ENCODE peak calls at places on chromosomes 16 and 17, in five cellular contexts. One of them, this sample, is unnamed.

GRCh38 chr16:84507011-84507982 is 2.8 kb upstream of the MEAK7 start:
- DNase-seq in activated naive CD8-positive, alpha-beta T cell treated with anti-CD3 and anti-CD28 coated beads, Interleukin-2, amount 50 U/mL, for 24 hours: no peak
- DNase-seq in SW 1271: no peak
- DNase-seq in thoracic aorta: no peak
- DNase-seq in HFFc6: no peak
- DNase-seq in this sample: peak; percentile 31

GRCh38 chr17:64250211-64250835 is 12.7 kb downstream of the TEX2 start:
- DNase-seq in activated naive CD8-positive, alpha-beta T cell treated with anti-CD3 and anti-CD28 coated beads, Interleukin-2, amount 50 U/mL, for 24 hours: no peak
- DNase-seq in SW 1271: no peak
- DNase-seq in thoracic aorta: no peak
- DNase-seq in HFFc6: no peak
- DNase-seq in this sample: no peak

GRCh38 chr17:73639322-73639721 is 4.9 kb downstream of the SDK2 start:
- DNase-seq in activated naive CD8-positive, alpha-beta T cell treated with anti-CD3 and anti-CD28 coated beads, Interleukin-2, amount 50 U/mL, for 24 hours: no peak
- DNase-seq in SW 1271: no peak
- DNase-seq in thoracic aorta: peak; percentile 23
- DNase-seq in HFFc6: no peak
- DNase-seq in this sample: no peak

GRCh38 chr17:33464669-33465275 is 171.7 kb upstream of the ASIC2 start:
- DNase-seq in activated naive CD8-positive, alpha-beta T cell treated with anti-CD3 and anti-CD28 coated beads, Interleukin-2, amount 50 U/mL, for 24 hours: no peak
- DNase-seq in SW 1271: no peak
- DNase-seq in thoracic aorta: no peak
- DNase-seq in HFFc6: no peak
- DNase-seq in this sample: no peak

GRCh38 chr17:2094891-2095535 is 40.1 kb downstream of the HIC1 start:
- DNase-seq in activated naive CD8-positive, alpha-beta T cell treated with anti-CD3 and anti-CD28 coated beads, Interleukin-2, amount 50 U/mL, for 24 hours: no peak
- DNase-seq in SW 1271: no peak
- DNase-seq in thoracic aorta: no peak
- DNase-seq in HFFc6: no peak
- DNase-seq in this sample: peak; percentile 69

GRCh38 chr17:81067331-81067730 is 32.4 kb downstream of the BAIAP2 start:
- DNase-seq in activated naive CD8-positive, alpha-beta T cell treated with anti-CD3 and anti-CD28 coated beads, Interleukin-2, amount 50 U/mL, for 24 hours: no peak
- DNase-seq in SW 1271: no peak
- DNase-seq in thoracic aorta: no peak
- DNase-seq in HFFc6: no peak
- DNase-seq in this sample: no peak

GRCh38 chr16:524274-525011 is 3.1 kb upstream of the CAPN15 start:
- DNase-seq in activated naive CD8-positive, alpha-beta T cell treated with anti-CD3 and anti-CD28 coated beads, Interleukin-2, amount 50 U/mL, for 24 hours: no peak
- DNase-seq in SW 1271: no peak
- DNase-seq in thoracic aorta: no peak
- DNase-seq in HFFc6: no peak
- DNase-seq in this sample: no peak

GRCh38 chr17:8904201-8904600 is 36.7 kb upstream of the PIK3R6 start:
- DNase-seq in activated naive CD8-positive, alpha-beta T cell treated with anti-CD3 and anti-CD28 coated beads, Interleukin-2, amount 50 U/mL, for 24 hours: no peak
- DNase-seq in SW 1271: no peak
- DNase-seq in thoracic aorta: no peak
- DNase-seq in HFFc6: no peak
- DNase-seq in this sample: no peak

GRCh38 chr17:47201168-47201567 is 8.0 kb upstream of the MYL4 start:
- DNase-seq in activated naive CD8-positive, alpha-beta T cell treated with anti-CD3 and anti-CD28 coated beads, Interleukin-2, amount 50 U/mL, for 24 hours: no peak
- DNase-seq in SW 1271: no peak
- DNase-seq in thoracic aorta: no peak
- DNase-seq in HFFc6: no peak
- DNase-seq in this sample: no peak

GRCh38 chr17:47785538-47786123 is 36.0 kb downstream of the OSBPL7 start:
- DNase-seq in activated naive CD8-positive, alpha-beta T cell treated with anti-CD3 and anti-CD28 coated beads, Interleukin-2, amount 50 U/mL, for 24 hours: peak; percentile 48
- DNase-seq in SW 1271: no peak
- DNase-seq in thoracic aorta: no peak
- DNase-seq in HFFc6: no peak
- DNase-seq in this sample: peak; percentile 12

GRCh38 chr17:39606434-39607056 is 1.2 kb downstream of the NEUROD2 start:
- DNase-seq in activated naive CD8-positive, alpha-beta T cell treated with anti-CD3 and anti-CD28 coated beads, Interleukin-2, amount 50 U/mL, for 24 hours: no peak
- DNase-seq in SW 1271: no peak
- DNase-seq in thoracic aorta: no peak
- DNase-seq in HFFc6: no peak
- DNase-seq in this sample: no peak

This sample was measured in AG08395.